ENCODE peak calls at places on chromosomes 5 and 9, in five cellular contexts. W is prostate gland, R is breast epithelium, B is GM23338, N is stomach. T is an unnamed sample.

GRCh38 chr5:38453506-38453905 is 102.9 kb downstream of the LIFR start:
- DNase-seq in W (no peak), R (no peak), B (no peak), N (no peak), T (peak; percentile 72)

GRCh38 chr9:134381671-134382505 is 55.6 kb downstream of the RXRA start:
- DNase-seq in W (no peak), R (no peak), B (no peak), N (no peak), T (peak; percentile 83)

GRCh38 chr9:127402401-127403090 is 5.6 kb downstream of the SLC2A8 start:
- DNase-seq in W (no peak), R (no peak), B (no peak), N (no peak), T (no peak)

GRCh38 chr5:10789021-10789420 is 28.0 kb upstream of the DAP start:
- DNase-seq in W (no peak), R (no peak), B (no peak), N (no peak), T (no peak)

GRCh38 chr9:68685770-68686169 is 19.3 kb upstream of the PIP5K1B start:
- DNase-seq in W (no peak), R (no peak), B (peak; percentile 68), N (peak; percentile 53), T (peak; percentile 21)

GRCh38 chr9:37364751-37365360 is 57.6 kb upstream of the GRHPR start:
- DNase-seq in W (no peak), R (no peak), B (peak; percentile 65), N (no peak), T (no peak)

GRCh38 chr5:53549792-53550191 is 10.6 kb upstream of the NDUFS4 start:
- DNase-seq in W (no peak), R (no peak), B (no peak), N (no peak), T (no peak)

GRCh38 chr5:72224946-72225427 is 95.1 kb downstream of the MRPS27 start:
- DNase-seq in W (no peak), R (no peak), B (no peak), N (no peak), T (no peak)

GRCh38 chr5:122773615-122774014 is 1.3 kb upstream of the SNX2 start:
- DNase-seq in W (no peak), R (no peak), B (no peak), N (no peak), T (peak; percentile 40)

GRCh38 chr5:139651502-139651862 is 3.3 kb downstream of the CXXC5 start:
- DNase-seq in W (no peak), R (no peak), B (no peak), N (no peak), T (no peak)

GRCh38 chr9:113634597-113635515 is 171.3 kb downstream of the RGS3 start:
- DNase-seq in W (no peak), R (no peak), B (peak; percentile 62), N (no peak), T (no peak)

GRCh38 chr5:38948501-38948900 is 102.7 kb downstream of the OSMR start:
- DNase-seq in W (no peak), R (no peak), B (no peak), N (no peak), T (no peak)

GRCh38 chr9:105282870-105283621 is 38.6 kb downstream of the SLC44A1 start:
- DNase-seq in W (no peak), R (no peak), B (no peak), N (no peak), T (no peak)

GRCh38 chr5:1642221-1642620 is 118.5 kb upstream of the LPCAT1 start:
- DNase-seq in W (no peak), R (no peak), B (no peak), N (no peak), T (no peak)

GRCh38 chr5:1643651-1644392 is 120.1 kb upstream of the LPCAT1 start:
- DNase-seq in W (no peak), R (no peak), B (peak; percentile 48), N (no peak), T (no peak)

GRCh38 chr5:1642621-1643061 is 118.9 kb upstream of the LPCAT1 start:
- DNase-seq in W (no peak), R (no peak), B (no peak), N (no peak), T (no peak)

GRCh38 chr5:1647580-1647979 is 123.8 kb upstream of the LPCAT1 start:
- DNase-seq in W (no peak), R (no peak), B (no peak), N (no peak), T (no peak)

GRCh38 chr5:1644810-1645571 is 121.2 kb upstream of the LPCAT1 start:
- DNase-seq in W (peak; percentile 67), R (peak; percentile 45), B (peak; percentile 95), N (peak; percentile 85), T (peak; percentile 41)
- H3K4me3 ChIP-seq in W (no peak overlapping the region), R (peak overlapping the region; percentile 35), B (peak overlapping the region; percentile 68), N (peak overlapping the region; percentile 28), T (no peak overlapping the region)

DNA sequence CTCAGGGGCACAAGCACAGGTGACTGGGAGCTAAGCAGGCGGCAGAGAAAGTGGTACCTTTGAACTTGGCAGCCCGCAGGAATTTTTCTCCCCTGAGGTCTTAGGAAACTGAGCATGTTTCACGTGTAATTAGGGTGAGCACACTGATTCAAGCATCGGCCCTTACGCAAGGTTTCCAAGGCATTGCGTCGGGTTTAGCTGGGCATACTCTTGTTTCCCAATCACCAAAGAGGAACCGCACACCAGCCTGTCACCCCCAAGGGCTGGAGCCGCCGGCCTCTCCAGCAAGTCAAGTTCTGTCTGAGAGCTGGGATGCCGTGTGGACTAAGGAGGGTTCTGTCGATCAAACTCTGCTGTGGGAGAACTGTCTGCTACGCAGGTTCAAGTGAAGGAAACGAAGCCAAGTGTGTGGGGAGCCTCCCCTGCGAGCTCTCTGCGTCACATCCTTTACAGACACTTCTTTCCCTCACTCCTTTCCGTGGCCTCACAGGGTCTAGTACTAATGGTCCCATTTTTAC is 53.0 kb downstream of the ERGIC1 start:
- DNase-seq in W (no peak), R (peak; percentile 81), B (no peak), N (peak; percentile 54), T (peak; percentile 96)
- TF ChIP-seq POLR2AphosphoS5 in W (no peak), R (peak; percentile 68), B (no peak), N (peak; percentile 57), T (no peak)

GRCh38 chr9:132319421-132320110 is 35.2 kb downstream of the SETX start:
- DNase-seq in W (no peak), R (no peak), B (peak; percentile 44), N (no peak), T (no peak)
- H3K27ac ChIP-seq in W (no peak overlapping the region), R (no peak overlapping the region), B (peak overlapping the region; percentile 48), N (no peak overlapping the region), T (no peak overlapping the region)

GRCh38 chr9:72579190-72579589 is 57.8 kb downstream of the TMC1 start:
- DNase-seq in W (peak; percentile 61), R (peak; percentile 77), B (no peak), N (peak; percentile 81), T (no peak)
- H3K4me3 ChIP-seq in W (no peak overlapping the region), R (no peak overlapping the region), B (no peak overlapping the region), N (no peak overlapping the region), T (no peak overlapping the region)

GRCh38 chr9:111036946-111037743 is 1.1 kb downstream of the LPAR1 start:
- DNase-seq in W (no peak), R (no peak), B (peak; percentile 67), N (no peak), T (no peak)
- TF ChIP-seq POLR2AphosphoS5 in W (no peak), R (no peak), B (no peak), N (no peak), T (no peak)

DNA sequence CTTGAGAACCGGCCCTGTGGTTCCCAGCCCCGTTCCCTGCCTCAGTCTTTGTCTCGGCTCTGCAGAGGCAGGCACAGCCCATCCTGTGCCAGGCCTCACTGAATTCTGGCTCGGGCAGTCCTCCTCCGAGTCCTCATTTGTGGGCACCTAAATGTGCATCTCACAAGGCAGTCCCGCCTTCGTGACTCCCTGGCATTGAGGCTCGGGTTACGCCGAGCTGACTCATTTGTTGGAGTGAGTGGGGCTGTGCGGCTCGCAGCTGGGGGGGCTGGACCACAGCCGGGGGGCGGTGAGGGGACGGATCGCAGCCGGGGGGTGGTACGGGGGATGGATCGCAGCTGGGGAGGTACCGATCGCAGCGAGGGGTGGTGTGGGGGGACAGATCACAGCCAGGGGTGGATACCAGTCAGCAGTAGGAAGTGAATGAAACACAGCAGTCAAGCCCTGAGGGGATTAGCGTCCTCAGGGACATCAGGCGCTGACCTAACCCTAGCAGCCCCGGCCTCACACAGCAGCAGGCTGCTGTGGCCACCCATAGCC is 72.2 kb downstream of the PSMB7 start:
- DNase-seq in W (peak; percentile 58), R (peak; percentile 44), B (peak; percentile 39), N (no peak), T (no peak)
- H3K27ac ChIP-seq in W (peak overlapping the region; percentile 39), R (peak overlapping the region; percentile 55), B (no peak overlapping the region), N (peak overlapping the region; percentile 29), T (peak overlapping the region; percentile 26)

GRCh38 chr5:150631326-150631701 is 9.1 kb upstream of the SYNPO start:
- DNase-seq in W (no peak), R (no peak), B (no peak), N (no peak), T (no peak)
- H3K4me3 ChIP-seq in W (no peak overlapping the region), R (no peak overlapping the region), B (no peak overlapping the region), N (no peak overlapping the region), T (no peak overlapping the region)

DNA sequence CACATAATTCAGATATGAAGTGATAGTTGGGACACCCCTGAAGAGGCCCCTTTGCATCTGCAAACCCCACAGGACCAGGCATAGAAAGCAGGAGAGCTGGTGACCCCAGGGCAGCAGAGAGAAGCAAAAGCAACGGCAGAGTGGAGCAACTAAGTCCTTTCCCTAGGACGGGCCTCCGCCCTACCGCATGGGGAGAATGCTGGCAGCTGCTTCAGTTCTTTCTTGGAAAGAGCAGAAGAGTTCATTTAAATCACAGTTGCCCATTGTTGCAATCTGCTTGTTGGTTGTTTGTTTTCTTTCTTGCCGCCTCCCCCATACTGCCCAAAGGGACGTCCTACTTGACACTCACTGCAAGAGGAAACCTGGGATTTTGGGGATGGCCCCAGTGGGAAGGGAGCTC is 126.2 kb downstream of the ADAMTS16 start:
- DNase-seq in W (no peak), R (no peak), B (peak; percentile 14), N (no peak), T (no peak)
- TF ChIP-seq POLR2AphosphoS5 in W (no peak), R (no peak), B (no peak), N (no peak), T (no peak)

T was measured in HL-60.